ENCODE peak calls at places on chromosomes 5 and 9, in nine cellular contexts. Z is HCEC 1CT; V is hypothalamus; I is IMR-90; Q is stimulated activated CD4-positive, alpha-beta T cell treated with anti-CD3 and anti-CD28 coated beads, Interleukin-15, amount 100 ng/mL, for 1 hour; S is activated T-cell treated with anti-CD3 and anti-CD28 coated beads, Interleukin-2, amount 50 U/mL, for 4 hours; D is ascending aorta; P is NCI-H2171; G is NCI-H2227 treated with DMSO at 0.1 percent for 48 hours. E is an unnamed sample.

GRCh38 chr9:97689401-97689800 is 7.7 kb downstream of the XPA start:
- DNase-seq in Z (peak; percentile 24), V (no peak), I (peak; percentile 17), Q (no peak), S (no peak), D (no peak), P (no peak), G (no peak), E (no peak)

GRCh38 chr5:157952374-157952685 is 93.4 kb upstream of the CLINT1 start:
- DNase-seq in Z (no peak), V (no peak), I (no peak), Q (no peak), S (no peak), D (no peak), P (no peak), G (no peak), E (no peak)

GRCh38 chr5:51731641-51732040 is 348.4 kb downstream of the ISL1 start:
- DNase-seq in Z (no peak), V (no peak), I (no peak), Q (no peak), S (no peak), D (no peak), P (no peak), G (no peak), E (no peak)

GRCh38 chr5:94082405-94082804 is 341.0 kb upstream of the POU5F2 start:
- DNase-seq in Z (no peak), V (no peak), I (no peak), Q (no peak), S (no peak), D (no peak), P (no peak), G (no peak), E (no peak)

GRCh38 chr9:126471084-126471611 is 142.6 kb upstream of the LMX1B start:
- DNase-seq in Z (peak; percentile 76), V (no peak), I (peak; percentile 52), Q (peak; percentile 16), S (peak; percentile 50), D (peak; percentile 63), P (no peak), G (no peak), E (no peak)

GRCh38 chr9:131732636-131733340 is 7.1 kb downstream of the RAPGEF1 start:
- DNase-seq in Z (no peak), V (no peak), I (no peak), Q (no peak), S (no peak), D (no peak), P (no peak), G (no peak), E (no peak)

GRCh38 chr9:95462419-95463121 is 54.2 kb downstream of the PTCH1 start:
- DNase-seq in Z (peak; percentile 86), V (peak; percentile 39), I (peak; percentile 94), Q (peak; percentile 48), S (peak; percentile 64), D (no peak), P (peak; percentile 80), G (peak; percentile 75), E (no peak)

GRCh38 chr5:157331807-157332206 is 65.9 kb downstream of the CYFIP2 start:
- DNase-seq in Z (no peak), V (no peak), I (no peak), Q (no peak), S (no peak), D (no peak), P (no peak), G (no peak), E (no peak)

GRCh38 chr9:97943308-97943855 is 5.4 kb upstream of the HEMGN start:
- DNase-seq in Z (no peak), V (no peak), I (no peak), Q (no peak), S (no peak), D (no peak), P (no peak), G (no peak), E (no peak)